ENCODE peak calls at places on chromosomes 6 and 20, in six cellular contexts. W is NT2/D1; T is SW480; S is right cardiac atrium; B is stimulated activated CD4-positive, alpha-beta T cell treated with anti-CD3 and anti-CD28 coated beads, Interleukin-4, amount 100 ng/mL, for 24 hours; D is activated naive CD8-positive, alpha-beta T cell treated with anti-CD3 and anti-CD28 coated beads for 36 hours. X is an unnamed sample.

GRCh38 chr6:43707767-43708166 is 20.2 kb upstream of the MRPS18A start:
- DNase-seq in W (no peak), T (no peak), S (no peak), B (no peak), D (no peak), X (no peak)

GRCh38 chr6:167506443-167507231 is 181.8 kb downstream of the TTLL2 start:
- DNase-seq in W (no peak), T (no peak), S (no peak), B (no peak), D (no peak), X (no peak)

GRCh38 chr20:58835231-58835630 is 15.5 kb downstream of the GNAS-AS1 start:
- DNase-seq in W (no peak), T (no peak), S (no peak), B (no peak), D (no peak), X (no peak)

GRCh38 chr6:158066161-158066781 is 84.6 kb downstream of the SYNJ2 start:
- DNase-seq in W (no peak), T (no peak), S (no peak), B (no peak), D (no peak), X (no peak)

GRCh38 chr6:93047033-93047432 is 372.3 kb downstream of the EPHA7 start:
- DNase-seq in W (no peak), T (no peak), S (no peak), B (no peak), D (no peak), X (no peak)

GRCh38 chr6:123616016-123616415 is 20.7 kb downstream of the TRDN start:
- DNase-seq in W (no peak), T (no peak), S (no peak), B (no peak), D (no peak), X (no peak)

GRCh38 chr20:44714102-44714700 is 968 bp upstream of the CCN5 start:
- DNase-seq in W (no peak), T (no peak), S (no peak), B (no peak), D (no peak), X (no peak)

GRCh38 chr6:42129360-42129676 is 13.1 kb downstream of the C6orf132 start:
- DNase-seq in W (no peak), T (no peak), S (no peak), B (no peak), D (no peak), X (no peak)

GRCh38 chr20:60389882-60390281 is 431.7 kb downstream of the CDH26 start:
- DNase-seq in W (no peak), T (no peak), S (no peak), B (no peak), D (no peak), X (no peak)

GRCh38 chr6:169833258-169833794 is 81.9 kb downstream of the ERMARD start:
- DNase-seq in W (no peak), T (no peak), S (no peak), B (no peak), D (no peak), X (no peak)

GRCh38 chr6:107977283-107977682 is 19.3 kb upstream of the SEC63 start:
- DNase-seq in W (no peak), T (peak; percentile 21), S (no peak), B (no peak), D (no peak), X (no peak)

GRCh38 chr6:134532694-134533624 is 215.0 kb upstream of the SGK1 start:
- DNase-seq in W (no peak), T (no peak), S (no peak), B (no peak), D (no peak), X (no peak)

GRCh38 chr6:156698239-156699016 is 78.8 kb upstream of the ARID1B start:
- DNase-seq in W (no peak), T (no peak), S (no peak), B (no peak), D (no peak), X (peak; percentile 70)

GRCh38 chr6:122020588-122021271 is 378.7 kb upstream of the HSF2 start:
- DNase-seq in W (no peak), T (no peak), S (no peak), B (no peak), D (no peak), X (no peak)

GRCh38 chr20:14865731-14866130 is 528.3 kb upstream of the FLRT3 start:
- DNase-seq in W (no peak), T (no peak), S (no peak), B (no peak), D (no peak), X (no peak)

GRCh38 chr6:79430913-79431312 is 106.3 kb downstream of the LCA5 start:
- DNase-seq in W (no peak), T (no peak), S (no peak), B (no peak), D (no peak), X (no peak)

GRCh38 chr20:19211661-19212523 is 550 bp upstream of the SLC24A3 start:
- DNase-seq in W (no peak), T (peak; percentile 12), S (peak; percentile 37), B (no peak), D (no peak), X (no peak)

GRCh38 chr6:129312865-129313264 is 397.1 kb downstream of the ARHGAP18 start:
- DNase-seq in W (no peak), T (no peak), S (no peak), B (no peak), D (no peak), X (no peak)

GRCh38 chr6:112362827-112363565 is 15.9 kb downstream of the RFPL4B start:
- DNase-seq in W (no peak), T (no peak), S (no peak), B (no peak), D (no peak), X (no peak)

GRCh38 chr6:42276008-42276890 is 58.6 kb upstream of the MRPS10 start:
- DNase-seq in W (no peak), T (no peak), S (peak; percentile 70), B (no peak), D (no peak), X (no peak)

X was measured in stimulated activated naive B cell treated with anti-CD40 and anti-IgM and Interleukin-4, amounts not matched to agents 10 μg/mL and 1 μg/mL and 100 μg/mL, for 72 hours.